ENCODE peak calls at places on chromosomes 7 and 10, in ten cellular contexts. S, U, X, C, N, M, Y, J, L and G are unnamed samples.

GRCh38 chr7:19561121-19561805 is 147.6 kb downstream of the POLR1F start:
- DNase-seq in S (no peak), U (no peak), X (no peak), C (no peak), N (no peak), M (no peak), Y (peak), J (no peak), L (peak), G (no peak)

GRCh38 chr7:144818516-144818915 is 17.3 kb downstream of the TPK1 start:
- DNase-seq in S (no peak), U (peak), X (no peak), C (no peak), N (no peak), M (no peak), Y (peak), J (no peak), L (peak), G (no peak)

GRCh38 chr10:62760401-62760800 is 44.1 kb upstream of the ADO start:
- DNase-seq in S (no peak), U (no peak), X (no peak), C (peak), N (no peak), M (no peak), Y (no peak), J (no peak), L (no peak), G (no peak)

GRCh38 chr10:31062856-31063255 is 31.2 kb upstream of the ZNF438 start:
- DNase-seq in S (no peak), U (no peak), X (no peak), C (no peak), N (no peak), M (no peak), Y (no peak), J (peak), L (no peak), G (no peak)

GRCh38 chr7:6274743-6275142 is 2.3 kb upstream of the CYTH3 start:
- DNase-seq in S (no peak), U (no peak), X (no peak), C (no peak), N (peak), M (no peak), Y (no peak), J (peak), L (no peak), G (no peak)

GRCh38 chr7:45203947-45204445 is 46.4 kb downstream of the RAMP3 start:
- DNase-seq in S (no peak), U (no peak), X (no peak), C (no peak), N (peak), M (no peak), Y (peak), J (peak), L (peak), G (peak)

GRCh38 chr7:133770863-133771492 is 356.2 kb upstream of the LRGUK start:
- DNase-seq in S (no peak), U (no peak), X (no peak), C (no peak), N (peak), M (no peak), Y (no peak), J (peak), L (peak), G (peak)

GRCh38 chr7:107631588-107631987 is 29.0 kb upstream of the SLC26A4 start:
- DNase-seq in S (no peak), U (no peak), X (no peak), C (no peak), N (no peak), M (no peak), Y (no peak), J (no peak), L (no peak), G (no peak)

GRCh38 chr10:101609481-101609880 is 21.4 kb downstream of the DPCD start:
- DNase-seq in S (no peak), U (no peak), X (no peak), C (no peak), N (peak), M (no peak), Y (no peak), J (peak), L (peak), G (no peak)

GRCh38 chr10:120492366-120492765 is 35.3 kb downstream of the PLPP4 start:
- DNase-seq in S (no peak), U (no peak), X (no peak), C (no peak), N (no peak), M (no peak), Y (no peak), J (no peak), L (peak), G (no peak)

GRCh38 chr10:14326581-14326980 is 4.1 kb downstream of the FRMD4A start:
- DNase-seq in S (no peak), U (no peak), X (no peak), C (no peak), N (no peak), M (no peak), Y (no peak), J (no peak), L (no peak), G (no peak)

GRCh38 chr10:97456686-97457065 is 10.7 kb downstream of the ZDHHC16 start:
- DNase-seq in S (no peak), U (no peak), X (no peak), C (no peak), N (no peak), M (no peak), Y (no peak), J (no peak), L (no peak), G (no peak)